ENCODE peak calls at places on chromosomes 2 and 18, in nine cellular contexts. J is right atrium auricular region; Z is RWPE1; S is hepatocyte; I is IMR-90; N is dorsolateral prefrontal cortex; X is activated CD8-positive, alpha-beta T cell treated with anti-CD3 and anti-CD28 coated beads for 36 hours; L is mesothelial cell of epicardium; K is brain microvascular endothelial cell. P is an unnamed sample.

GRCh38 chr2:72149556-72150156 is 2.0 kb upstream of the CYP26B1 start:
- DNase-seq in J (peak; percentile 60), Z (no peak), S (no peak), I (peak; percentile 14), N (peak; percentile 35), X (no peak), L (no peak), K (no peak), P (no peak)

GRCh38 chr2:141411419-141411818 is 719.4 kb downstream of the LRP1B start:
- DNase-seq in J (no peak), Z (no peak), S (no peak), I (no peak), N (no peak), X (no peak), L (no peak), K (no peak), P (no peak)

GRCh38 chr2:207706936-207707860 is 4.2 kb upstream of the CCNYL1 start:
- DNase-seq in J (no peak), Z (no peak), S (no peak), I (no peak), N (no peak), X (no peak), L (no peak), K (no peak), P (no peak)

GRCh38 chr2:74003494-74004211 is 18.9 kb downstream of the TET3 start:
- DNase-seq in J (no peak), Z (peak; percentile 59), S (peak; percentile 29), I (peak; percentile 82), N (no peak), X (peak; percentile 21), L (no peak), K (peak; percentile 82), P (no peak)

GRCh38 chr2:64947906-64948305 is 41.3 kb upstream of the SLC1A4 start:
- DNase-seq in J (no peak), Z (no peak), S (no peak), I (no peak), N (no peak), X (no peak), L (no peak), K (no peak), P (no peak)

GRCh38 chr2:240789051-240789453 is 31.0 kb downstream of the KIF1A start:
- DNase-seq in J (no peak), Z (no peak), S (no peak), I (no peak), N (no peak), X (peak; percentile 1), L (peak; percentile 13), K (no peak), P (no peak)

GRCh38 chr2:162091325-162092007 is 17.5 kb upstream of the DPP4 start:
- DNase-seq in J (no peak), Z (no peak), S (peak; percentile 76), I (peak; percentile 42), N (no peak), X (peak; percentile 34), L (no peak), K (no peak), P (no peak)

GRCh38 chr2:201127570-201127969 is 11.6 kb downstream of the CFLAR start:
- DNase-seq in J (no peak), Z (no peak), S (no peak), I (peak; percentile 74), N (peak; percentile 38), X (peak; percentile 80), L (no peak), K (no peak), P (no peak)

GRCh38 chr18:53380063-53380639 is 844.3 kb downstream of the MBD2 start:
- DNase-seq in J (no peak), Z (peak; percentile 0), S (peak; percentile 57), I (peak; percentile 31), N (no peak), X (no peak), L (no peak), K (no peak), P (no peak)
- TF ChIP-seq CTCF in J (peak; percentile 58), Z (peak; percentile 61), S (peak; percentile 58), I (peak; percentile 44), N (peak; percentile 70), X (peak; percentile 45), L (peak; percentile 43), K (peak; percentile 23), P (peak; percentile 41)

GRCh38 chr2:133780997-133781513 is 212.8 kb upstream of the NCKAP5 start:
- DNase-seq in J (no peak), Z (no peak), S (no peak), I (no peak), N (no peak), X (no peak), L (no peak), K (no peak), P (no peak)

GRCh38 chr2:133780099-133780996 is 212.1 kb upstream of the NCKAP5 start:
- DNase-seq in J (no peak), Z (peak; percentile 46), S (peak; percentile 89), I (peak; percentile 86), N (peak; percentile 59), X (peak; percentile 52), L (peak; percentile 24), K (peak; percentile 94), P (no peak)

GRCh38 chr2:133776936-133777587 is 208.8 kb upstream of the NCKAP5 start:
- DNase-seq in J (no peak), Z (no peak), S (no peak), I (no peak), N (no peak), X (no peak), L (no peak), K (no peak), P (no peak)

GRCh38 chr2:133774675-133775005 is 206.4 kb upstream of the NCKAP5 start:
- DNase-seq in J (no peak), Z (no peak), S (peak; percentile 23), I (no peak), N (peak; percentile 28), X (no peak), L (no peak), K (no peak), P (no peak)

DNA sequence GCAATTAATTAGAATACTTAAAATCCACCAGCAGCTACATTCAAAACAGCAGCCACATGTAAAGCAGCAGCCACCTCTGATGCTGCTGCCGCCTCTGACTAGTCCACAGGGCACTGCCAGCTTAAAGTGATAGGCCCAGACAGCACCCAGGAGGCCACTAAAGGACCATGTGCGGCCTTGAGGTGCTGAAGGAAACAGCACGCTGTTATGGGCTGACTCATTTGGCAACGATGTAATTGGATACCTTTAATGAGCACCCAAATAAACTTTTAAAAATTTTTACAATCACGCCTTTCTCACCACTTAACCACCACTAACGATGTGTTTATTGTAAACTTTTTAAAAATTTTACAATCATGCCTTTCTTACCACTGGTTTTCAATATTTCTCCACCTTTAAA is 209.3 kb upstream of the NCKAP5 start:
- DNase-seq in J (no peak), Z (peak; percentile 46), S (no peak), I (no peak), N (no peak), X (no peak), L (no peak), K (no peak), P (no peak)
- TF ChIP-seq CTCF in J (no peak), Z (no peak), S (no peak), I (no peak), N (no peak), X (no peak), L (no peak), K (no peak), P (no peak)

GRCh38 chr2:95305341-95306058 is 8.4 kb downstream of the KCNIP3 start:
- DNase-seq in J (no peak), Z (no peak), S (no peak), I (no peak), N (no peak), X (no peak), L (no peak), K (no peak), P (no peak)

GRCh38 chr2:95308426-95308990 is 11.4 kb downstream of the KCNIP3 start:
- DNase-seq in J (no peak), Z (no peak), S (no peak), I (no peak), N (no peak), X (no peak), L (no peak), K (no peak), P (no peak)

GRCh38 chr2:95307036-95307435 is 9.9 kb downstream of the KCNIP3 start:
- DNase-seq in J (no peak), Z (no peak), S (no peak), I (no peak), N (no peak), X (no peak), L (no peak), K (no peak), P (no peak)

GRCh38 chr2:95307878-95308277 is 10.7 kb downstream of the KCNIP3 start:
- DNase-seq in J (no peak), Z (no peak), S (no peak), I (no peak), N (no peak), X (no peak), L (no peak), K (no peak), P (no peak)

DNA sequence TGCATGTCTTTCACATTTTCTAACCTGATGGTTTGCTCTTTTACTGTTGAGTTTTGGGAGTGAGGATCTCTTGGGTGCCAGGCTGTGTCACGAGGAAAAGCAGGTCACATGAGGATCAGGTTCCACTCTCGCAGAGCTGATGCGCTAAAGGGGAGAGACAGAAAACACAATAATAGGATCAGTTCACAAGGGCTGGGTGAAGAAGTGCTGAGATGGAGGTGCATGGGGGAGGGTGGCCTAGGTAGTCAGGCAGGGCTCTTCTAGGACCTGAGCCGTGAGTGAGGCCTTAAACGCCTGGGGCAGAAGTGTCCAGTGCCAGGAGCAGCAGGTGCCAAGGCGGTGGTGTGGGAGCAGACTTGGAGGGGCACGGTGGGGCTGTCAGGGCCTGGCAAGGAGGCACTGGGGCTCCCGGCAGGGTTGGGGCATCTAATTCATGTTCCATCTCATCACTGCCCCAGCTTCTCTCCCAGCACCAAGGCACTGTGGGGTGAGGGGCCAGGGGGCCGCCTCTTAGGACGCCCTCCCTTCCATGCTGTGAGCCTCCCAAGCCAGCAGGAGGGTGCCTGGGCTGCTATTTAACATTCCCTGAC is 9.3 kb downstream of the KCNIP3 start:
- DNase-seq in J (no peak), Z (no peak), S (no peak), I (no peak), N (no peak), X (no peak), L (no peak), K (no peak), P (no peak)
- TF ChIP-seq CTCF in J (no peak), Z (no peak), S (no peak), I (no peak), N (no peak), X (no peak), L (no peak), K (no peak), P (no peak)

GRCh38 chr2:8627692-8628085 is 54.2 kb upstream of the ID2 start:
- DNase-seq in J (no peak), Z (no peak), S (peak; percentile 90), I (no peak), N (peak; percentile 36), X (no peak), L (no peak), K (no peak), P (no peak)

GRCh38 chr2:8629402-8629801 is 52.5 kb upstream of the ID2 start:
- DNase-seq in J (no peak), Z (no peak), S (no peak), I (no peak), N (no peak), X (no peak), L (no peak), K (no peak), P (no peak)

GRCh38 chr2:8627019-8627691 is 54.7 kb upstream of the ID2 start:
- DNase-seq in J (no peak), Z (no peak), S (peak; percentile 70), I (no peak), N (no peak), X (no peak), L (no peak), K (no peak), P (no peak)

GRCh38 chr2:8628870-8629209 is 53.0 kb upstream of the ID2 start:
- DNase-seq in J (no peak), Z (no peak), S (no peak), I (no peak), N (no peak), X (no peak), L (no peak), K (no peak), P (no peak)

GRCh38 chr2:8628179-8628869 is 53.5 kb upstream of the ID2 start:
- DNase-seq in J (no peak), Z (no peak), S (peak; percentile 54), I (peak; percentile 8), N (no peak), X (no peak), L (no peak), K (no peak), P (no peak)
- TF ChIP-seq CTCF in J (no peak), Z (no peak), S (peak; percentile 17), I (no peak), N (no peak), X (no peak), L (no peak), K (no peak), P (no peak)